ENCODE peak calls at places on chromosomes 12 and 14, in seven cellular contexts. B is Peyer's patch; C is endothelial cell of umbilical vein; R is activated CD4-positive, alpha-beta T cell treated with anti-CD3 and anti-CD28 coated beads, Interleukin-2, amount 10 ng/mL, durations not matched to agents 7 days and 5 days; A is stimulated activated CD4-positive, alpha-beta T cell treated with anti-CD3 and anti-CD28 coated beads, Interleukin-2, amount 100 ng/mL, for 24 hours; U is GM13976; X is central memory CD4-positive, alpha-beta T cell. Y is an unnamed sample.

GRCh38 chr14:105945891-105946290 is 419.5 kb downstream of the TMEM121 start:
- DNase-seq in B (no peak), C (no peak), R (peak; percentile 47), A (peak; percentile 38), U (no peak), X (no peak), Y (no peak)

GRCh38 chr12:94760786-94761185 is 110.4 kb upstream of the TMCC3 start:
- DNase-seq in B (no peak), C (no peak), R (no peak), A (no peak), U (no peak), X (no peak), Y (no peak)

GRCh38 chr12:100827901-100828520 is 33.4 kb downstream of the ANO4 start:
- DNase-seq in B (no peak), C (peak; percentile 24), R (no peak), A (no peak), U (peak; percentile 6), X (no peak), Y (no peak)

GRCh38 chr12:98227162-98227561 is 288.2 kb upstream of the TMPO start:
- DNase-seq in B (no peak), C (no peak), R (no peak), A (no peak), U (no peak), X (no peak), Y (no peak)

GRCh38 chr14:101332281-101332680 is 229.0 kb upstream of the DIO3 start:
- DNase-seq in B (no peak), C (no peak), R (no peak), A (no peak), U (no peak), X (no peak), Y (no peak)

GRCh38 chr14:58100735-58101368 is 51.2 kb downstream of the ARMH4 start:
- DNase-seq in B (no peak), C (no peak), R (no peak), A (no peak), U (no peak), X (no peak), Y (no peak)

GRCh38 chr12:96889273-96889933 is 17.7 kb upstream of the NEDD1 start:
- DNase-seq in B (no peak), C (peak; percentile 91), R (no peak), A (no peak), U (no peak), X (no peak), Y (no peak)

GRCh38 chr12:25876383-25877045 is 82.0 kb upstream of the RASSF8 start:
- DNase-seq in B (no peak), C (no peak), R (no peak), A (no peak), U (no peak), X (no peak), Y (no peak)

GRCh38 chr12:11568762-11569478 is 80.6 kb upstream of the ETV6 start:
- DNase-seq in B (no peak), C (no peak), R (no peak), A (no peak), U (peak; percentile 50), X (no peak), Y (no peak)

GRCh38 chr14:54947230-54947629 is 44.6 kb upstream of the GCH1 start:
- DNase-seq in B (no peak), C (no peak), R (peak; percentile 9), A (no peak), U (no peak), X (no peak), Y (no peak)